ENCODE peak calls at places on chromosomes 4 and X, in seven cellular contexts. N, O, B, I, A, J and K are unnamed samples.
A peak's percentile ranks its signal among the peaks of the same experiment; 100 is the strongest.

GRCh38 chrX:25022499-25023325 is 6.9 kb upstream of the ARX start:
- DNase-seq in N (no peak), O (no peak), B (no peak), I (no peak), A (no peak), J (peak; percentile 69), K (no peak)

GRCh38 chr4:14871676-14872430 is 130.4 kb upstream of the CPEB2 start:
- DNase-seq in N (no peak), O (peak; percentile 16), B (peak; percentile 61), I (no peak), A (peak; percentile 92), J (peak; percentile 27), K (peak; percentile 92)

GRCh38 chrX:25968920-25969319 is 169.2 kb upstream of the MAGEB18 start:
- DNase-seq in N (peak; percentile 27), O (no peak), B (peak; percentile 10), I (peak; percentile 18), A (no peak), J (peak; percentile 55), K (peak; percentile 4)

GRCh38 chr4:7571001-7571400 is 136.3 kb upstream of the PSAPL1 start:
- DNase-seq in N (no peak), O (no peak), B (no peak), I (no peak), A (no peak), J (no peak), K (no peak)

GRCh38 chrX:17154001-17154400 is 207.5 kb downstream of the REPS2 start:
- DNase-seq in N (peak; percentile 54), O (peak; percentile 7), B (no peak), I (no peak), A (peak; percentile 35), J (no peak), K (no peak)

GRCh38 chrX:154539077-154539476 is 7.6 kb downstream of the G6PD start:
- DNase-seq in N (no peak), O (no peak), B (no peak), I (no peak), A (no peak), J (no peak), K (no peak)

GRCh38 chrX:74458738-74459137 is 37.4 kb downstream of the SLC16A2 start:
- DNase-seq in N (peak; percentile 57), O (peak; percentile 70), B (no peak), I (no peak), A (peak; percentile 67), J (no peak), K (peak; percentile 11)

GRCh38 chrX:70480660-70481018 is 36.0 kb downstream of the DLG3 start:
- DNase-seq in N (no peak), O (no peak), B (no peak), I (no peak), A (no peak), J (no peak), K (no peak)

GRCh38 chrX:24479924-24480722 is 15.0 kb downstream of the PDK3 start:
- DNase-seq in N (peak; percentile 13), O (no peak), B (peak; percentile 86), I (no peak), A (no peak), J (no peak), K (no peak)

DNA sequence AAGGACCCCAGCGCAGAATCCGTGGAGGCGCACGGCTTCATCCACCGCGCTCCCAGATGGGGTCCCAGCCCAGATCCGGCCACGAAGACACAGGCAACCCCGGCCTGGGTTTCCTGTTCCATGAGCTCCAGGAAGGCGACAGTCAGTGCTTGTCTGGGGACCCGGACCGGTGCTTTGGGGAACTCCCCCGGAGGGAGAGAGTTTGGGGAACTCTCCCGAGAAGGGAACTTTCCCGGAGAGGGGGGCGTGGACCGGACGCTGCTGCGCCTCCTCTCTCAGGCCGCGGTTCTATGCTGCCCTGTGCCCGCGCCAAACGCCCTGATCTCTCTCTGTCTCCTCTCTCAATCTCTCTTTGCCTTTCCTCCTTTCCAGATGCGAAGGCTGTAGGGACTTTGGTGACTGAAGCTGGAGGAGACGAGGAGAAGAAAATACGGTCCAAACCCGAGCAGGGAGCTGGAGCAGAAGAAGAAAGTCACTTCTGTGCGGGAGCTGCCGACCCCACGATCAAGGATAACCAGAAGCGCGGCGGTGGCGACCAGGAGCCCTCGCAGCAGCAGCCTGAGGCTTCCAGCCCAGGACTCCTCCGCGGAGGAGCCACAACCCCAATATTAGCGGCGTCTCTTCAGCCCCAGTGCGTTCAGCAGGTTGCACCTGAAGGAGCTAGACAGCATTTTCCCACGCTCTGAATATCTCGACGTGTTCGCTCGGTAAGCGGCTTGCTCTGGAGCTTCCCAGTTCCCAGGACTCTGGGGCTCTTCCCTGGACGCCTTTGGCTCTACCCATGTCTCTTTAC is 47.6 kb upstream of the NKAP start:
- DNase-seq in N (no peak), O (no peak), B (no peak), I (no peak), A (no peak), J (peak; percentile 45), K (no peak)
- TF ChIP-seq EZH2 in N (no peak), O (no peak), B (no peak), I (no peak), A (no peak), J (peak; percentile 80), K (peak; percentile 82)

GRCh38 chr4:89906787-89907521 is 12.3 kb downstream of the MMRN1 start:
- DNase-seq in N (no peak), O (no peak), B (no peak), I (no peak), A (no peak), J (no peak), K (no peak)
- H3K9ac ChIP-seq in N (no peak overlapping the region), O (no peak overlapping the region), B (no peak overlapping the region), I (no peak overlapping the region), A (no peak overlapping the region), J (no peak overlapping the region), K (no peak overlapping the region)

GRCh38 chr4:185016101-185016940 is 2.0 kb upstream of the HELT start:
- DNase-seq in N (no peak), O (no peak), B (no peak), I (no peak), A (no peak), J (peak; percentile 65), K (no peak)

GRCh38 chr4:185016946-185017797 is 1.1 kb upstream of the HELT start:
- DNase-seq in N (peak; percentile 40), O (peak; percentile 34), B (no peak), I (no peak), A (peak; percentile 15), J (peak; percentile 77), K (no peak)

GRCh38 chr4:185019451-185020292 is 1.4 kb downstream of the HELT start:
- DNase-seq in N (no peak), O (no peak), B (no peak), I (no peak), A (peak; percentile 27), J (peak; percentile 72), K (no peak)

GRCh38 chr4:185018834-185019450 is 652 bp downstream of the HELT start:
- DNase-seq in N (no peak), O (no peak), B (no peak), I (no peak), A (peak; percentile 40), J (peak; percentile 42), K (no peak)

GRCh38 chr4:185017964-185018772 is at the start of gene HELT:
- DNase-seq in N (no peak), O (no peak), B (no peak), I (no peak), A (peak; percentile 6), J (peak; percentile 61), K (no peak)
- TF ChIP-seq EZH2 in N (no peak), O (no peak), B (no peak), I (no peak), A (no peak), J (no peak), K (peak; percentile 61)

GRCh38 chrX:44253573-44253942 is 89.9 kb downstream of the EFHC2 start:
- DNase-seq in N (no peak), O (no peak), B (no peak), I (no peak), A (no peak), J (no peak), K (no peak)
- H3K9ac ChIP-seq in N (no peak overlapping the region), O (no peak overlapping the region), B (peak overlapping the region; percentile 33), I (peak overlapping the region; percentile 57), A (no peak overlapping the region), J (no peak overlapping the region), K (no peak overlapping the region)

GRCh38 chr4:77209936-77210335 is 52.9 kb downstream of the CCNG2 start:
- DNase-seq in N (no peak), O (no peak), B (no peak), I (no peak), A (no peak), J (no peak), K (no peak)
- TF ChIP-seq EZH2 in N (no peak), O (no peak), B (no peak), I (no peak), A (no peak), J (no peak), K (no peak)

GRCh38 chrX:15242899-15243555 is 26.9 kb downstream of the ASB9 start:
- DNase-seq in N (peak; percentile 60), O (peak; percentile 67), B (peak; percentile 38), I (peak; percentile 16), A (peak; percentile 43), J (peak; percentile 5), K (no peak)

GRCh38 chrX:15244421-15244820 is 25.5 kb downstream of the ASB9 start:
- DNase-seq in N (no peak), O (no peak), B (no peak), I (no peak), A (no peak), J (no peak), K (no peak)

GRCh38 chrX:15241258-15241657 is 28.6 kb downstream of the ASB9 start:
- DNase-seq in N (no peak), O (no peak), B (no peak), I (no peak), A (no peak), J (no peak), K (no peak)

GRCh38 chrX:15236146-15236545 is 33.7 kb downstream of the ASB9 start:
- DNase-seq in N (no peak), O (no peak), B (no peak), I (no peak), A (no peak), J (no peak), K (no peak)

DNA sequence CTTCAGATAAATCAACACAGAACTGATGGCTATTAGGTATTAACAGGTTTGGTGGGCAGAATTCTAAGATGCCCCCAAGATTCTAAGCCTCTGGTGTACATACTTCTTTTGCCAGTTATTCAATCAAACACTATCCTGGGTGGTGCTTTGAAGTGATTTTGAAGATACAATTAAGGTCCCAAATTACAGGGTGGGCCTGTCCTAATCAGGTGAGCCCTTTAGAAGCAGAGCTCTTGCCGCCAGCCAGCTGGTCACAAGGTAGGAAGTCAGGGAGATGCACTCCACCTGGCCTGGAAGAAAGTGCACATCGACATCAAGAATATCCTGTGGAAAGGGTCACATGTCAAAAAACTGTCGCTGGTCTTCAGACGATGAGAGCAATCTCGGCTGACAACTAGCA is 29.5 kb downstream of the ASB9 start:
- DNase-seq in N (no peak), O (no peak), B (no peak), I (no peak), A (no peak), J (no peak), K (no peak)
- H3K9ac ChIP-seq in N (no peak overlapping the region), O (no peak overlapping the region), B (no peak overlapping the region), I (no peak overlapping the region), A (no peak overlapping the region), J (no peak overlapping the region), K (no peak overlapping the region)

GRCh38 chr4:1854752-1855151 is 1.2 kb downstream of the LETM1 start:
- DNase-seq in N (no peak), O (no peak), B (no peak), I (no peak), A (no peak), J (no peak), K (no peak)
- TF ChIP-seq EZH2 in N (no peak), O (no peak), B (no peak), I (no peak), A (no peak), J (no peak), K (no peak)